ENCODE peak calls at places on chromosomes 5 and 9, in four cellular contexts. L is hepatocyte, J is H1, O is GM23248. H is an unnamed sample.
A peak's percentile ranks its signal among the peaks of the same experiment; 100 is the strongest.

GRCh38 chr9:121207371-121207940 is 5.8 kb upstream of the RAB14 start:
- DNase-seq in J (no peak), L (no peak), O (no peak), H (no peak)

GRCh38 chr5:64790210-64790609 is 21.5 kb downstream of the CWC27 start:
- DNase-seq in J (no peak), O (peak; percentile 19), L (no peak), H (peak; percentile 8)

GRCh38 chr9:134769084-134769455 is 111.5 kb upstream of the FCN2 start:
- DNase-seq in O (peak; percentile 84), L (no peak), J (no peak), H (no peak)

GRCh38 chr5:179900206-179900605 is 7.5 kb downstream of the TBC1D9B start:
- DNase-seq in J (no peak), L (no peak), O (no peak), H (no peak)

GRCh38 chr9:74497750-74498615 is 848 bp downstream of the RORB start:
- DNase-seq in O (peak; percentile 40), L (peak; percentile 29), J (peak; percentile 79), H (peak; percentile 51)

GRCh38 chr5:154646841-154647759 is 108.1 kb upstream of the LARP1 start:
- DNase-seq in J (peak; percentile 73), L (peak; percentile 93), O (peak; percentile 37), H (peak; percentile 26)

GRCh38 chr5:42579320-42579719 is 156.1 kb downstream of the GHR start:
- DNase-seq in O (peak; percentile 28), L (no peak), J (no peak), H (no peak)

GRCh38 chr5:132100672-132101261 is 27.2 kb downstream of the CSF2 start:
- DNase-seq in L (no peak), O (no peak), J (no peak), H (no peak)

GRCh38 chr5:137531266-137531665 is 32.1 kb upstream of the SPOCK1 start:
- DNase-seq in J (no peak), O (no peak), L (no peak), H (no peak)

GRCh38 chr9:89153618-89154017 is 25.0 kb downstream of the SHC3 start:
- DNase-seq in O (peak; percentile 95), L (no peak), J (no peak), H (peak; percentile 91)

GRCh38 chr9:37209431-37210386 is 89.3 kb downstream of the ZCCHC7 start:
- DNase-seq in O (peak; percentile 17), L (no peak), J (no peak), H (no peak)

DNA sequence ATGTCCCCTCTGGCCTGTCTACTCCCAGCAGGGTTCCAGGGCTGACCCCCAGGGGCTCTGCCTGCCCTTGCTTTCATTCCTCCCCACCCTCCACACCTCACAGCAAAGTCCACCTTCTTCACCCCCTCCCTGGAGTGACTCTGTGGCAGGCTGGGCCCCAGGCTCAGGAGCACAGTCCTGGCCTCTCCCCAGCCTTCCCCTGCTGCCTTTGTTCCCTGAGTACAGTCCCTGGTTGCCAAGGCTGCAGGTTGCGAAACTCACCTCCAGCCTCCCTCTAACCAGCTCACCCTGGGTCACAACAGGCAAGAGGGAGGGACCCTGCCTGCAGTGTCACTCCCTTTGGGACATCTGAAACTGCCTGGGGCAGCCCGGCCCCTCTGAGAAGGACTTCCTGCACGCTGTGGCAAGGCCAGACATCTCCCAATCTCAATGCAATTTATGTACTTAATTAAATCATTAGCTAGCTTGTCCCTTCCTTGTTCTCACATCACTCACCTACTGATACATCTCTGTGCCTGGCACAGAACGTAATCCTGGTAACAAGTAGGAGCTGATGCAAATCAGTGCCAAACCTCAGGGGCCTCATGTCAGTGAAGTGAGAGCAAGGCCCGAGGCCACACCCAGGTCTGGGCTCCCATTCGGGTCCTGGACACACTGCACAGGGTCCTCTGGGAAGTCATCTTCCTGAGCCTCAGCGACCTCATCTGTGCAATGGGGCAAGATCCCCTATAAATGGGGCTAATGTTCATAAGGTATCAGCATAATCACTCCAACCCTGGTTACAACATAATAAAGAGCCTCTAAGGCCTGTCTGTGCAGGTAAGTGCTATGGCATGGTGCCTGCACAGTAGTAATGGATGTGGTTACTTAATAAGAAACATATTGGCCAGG is 27.3 kb upstream of the TRIM14 start:
- DNase-seq in O (peak; percentile 67), L (peak; percentile 88), J (no peak), H (no peak)
- TF ChIP-seq EZH2 in O (no peak), L (no peak), J (no peak), H (no peak)

GRCh38 chr9:86246752-86247161 is 12.7 kb downstream of the C9orf153 start:
- DNase-seq in L (no peak), O (no peak), J (no peak), H (no peak)
- H2AFZ ChIP-seq in L (no peak overlapping the region), O (no peak overlapping the region), J (peak overlapping the region; percentile 74), H (peak overlapping the region; percentile 32)

DNA sequence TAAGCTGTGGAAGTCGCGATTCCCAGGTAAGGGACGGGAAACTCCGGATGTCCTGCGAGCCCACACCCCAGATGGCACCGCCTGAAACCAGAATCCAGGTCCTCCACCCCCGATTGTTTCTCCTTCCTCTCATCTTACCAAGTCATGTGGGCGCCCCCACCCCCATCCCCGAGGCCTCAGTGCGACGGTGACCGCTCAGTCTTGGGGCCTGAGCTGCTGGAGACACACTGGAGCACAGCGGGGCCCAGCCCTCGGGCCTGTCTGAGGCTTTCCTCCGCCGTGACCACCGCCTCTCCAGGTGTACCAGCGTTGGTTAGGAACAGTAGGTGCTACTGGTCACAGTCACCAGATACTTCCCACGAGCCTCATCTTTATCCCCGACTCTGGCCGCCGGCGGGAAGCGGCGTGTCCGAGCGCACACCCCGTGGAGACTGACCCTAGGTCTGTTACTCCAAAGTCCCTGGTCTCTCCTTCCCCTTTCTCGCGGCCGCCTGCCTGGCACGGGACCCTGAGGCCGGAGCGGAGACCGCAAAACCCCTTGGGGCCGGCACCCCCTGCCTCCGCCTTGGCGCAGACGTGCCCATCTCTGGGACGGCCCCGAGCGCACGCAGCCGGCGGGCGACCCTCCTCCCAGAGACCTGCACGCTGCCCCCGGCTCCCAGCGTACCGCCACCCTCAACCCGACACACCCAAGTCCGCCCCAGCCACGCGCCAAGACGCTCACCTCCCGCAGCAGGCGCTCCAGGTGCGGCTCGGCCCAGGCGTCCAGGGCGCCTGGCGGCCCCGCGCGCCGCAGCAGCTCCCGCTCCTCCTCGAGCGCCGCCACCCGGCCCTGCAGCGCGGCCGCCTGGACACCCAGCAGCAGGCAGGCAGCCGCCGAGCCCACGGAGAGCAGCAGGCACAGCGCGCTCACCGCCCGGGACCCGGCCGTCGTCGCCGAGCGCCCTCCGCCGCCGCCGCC is 733 bp downstream of the COL23A1 start:
- DNase-seq in O (peak; percentile 61), J (peak; percentile 58), L (peak; percentile 80), H (peak; percentile 18)
- TF ChIP-seq EZH2 in O (no peak), J (peak; percentile 66), L (peak; percentile 13), H (peak; percentile 67)

DNA sequence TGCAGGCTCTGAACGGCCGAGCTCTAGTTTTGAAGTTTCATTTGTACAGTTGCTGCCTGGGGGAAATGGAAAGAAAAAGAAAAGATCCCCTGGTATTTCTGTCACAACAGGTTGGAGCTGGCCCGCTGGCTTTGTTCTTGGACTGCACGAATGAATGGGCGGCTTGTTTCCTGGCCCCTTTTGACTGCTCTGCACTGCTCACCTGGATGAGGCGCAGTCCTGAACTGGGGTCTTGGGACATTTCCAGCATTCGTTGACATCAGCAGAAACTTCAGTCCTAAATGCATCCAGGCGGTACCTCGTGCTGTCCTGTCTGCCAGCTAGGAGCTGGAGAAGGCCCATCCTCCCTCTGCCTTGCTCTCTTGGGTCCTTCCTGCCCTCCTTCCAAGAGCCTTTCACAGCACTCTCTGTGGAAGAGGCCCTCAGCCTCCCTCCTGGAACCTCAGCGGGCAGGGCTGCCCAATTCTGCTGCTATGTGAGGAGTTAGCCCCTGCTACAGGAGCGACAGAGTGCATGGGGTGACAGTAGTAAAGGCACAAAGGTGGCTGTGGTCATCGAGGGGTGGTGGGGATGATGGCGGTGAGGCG is 189.2 kb downstream of the FSTL4 start:
- DNase-seq in L (no peak), O (no peak), J (no peak), H (no peak)
- H2AFZ ChIP-seq in L (no peak overlapping the region), O (no peak overlapping the region), J (no peak overlapping the region), H (no peak overlapping the region)

DNA sequence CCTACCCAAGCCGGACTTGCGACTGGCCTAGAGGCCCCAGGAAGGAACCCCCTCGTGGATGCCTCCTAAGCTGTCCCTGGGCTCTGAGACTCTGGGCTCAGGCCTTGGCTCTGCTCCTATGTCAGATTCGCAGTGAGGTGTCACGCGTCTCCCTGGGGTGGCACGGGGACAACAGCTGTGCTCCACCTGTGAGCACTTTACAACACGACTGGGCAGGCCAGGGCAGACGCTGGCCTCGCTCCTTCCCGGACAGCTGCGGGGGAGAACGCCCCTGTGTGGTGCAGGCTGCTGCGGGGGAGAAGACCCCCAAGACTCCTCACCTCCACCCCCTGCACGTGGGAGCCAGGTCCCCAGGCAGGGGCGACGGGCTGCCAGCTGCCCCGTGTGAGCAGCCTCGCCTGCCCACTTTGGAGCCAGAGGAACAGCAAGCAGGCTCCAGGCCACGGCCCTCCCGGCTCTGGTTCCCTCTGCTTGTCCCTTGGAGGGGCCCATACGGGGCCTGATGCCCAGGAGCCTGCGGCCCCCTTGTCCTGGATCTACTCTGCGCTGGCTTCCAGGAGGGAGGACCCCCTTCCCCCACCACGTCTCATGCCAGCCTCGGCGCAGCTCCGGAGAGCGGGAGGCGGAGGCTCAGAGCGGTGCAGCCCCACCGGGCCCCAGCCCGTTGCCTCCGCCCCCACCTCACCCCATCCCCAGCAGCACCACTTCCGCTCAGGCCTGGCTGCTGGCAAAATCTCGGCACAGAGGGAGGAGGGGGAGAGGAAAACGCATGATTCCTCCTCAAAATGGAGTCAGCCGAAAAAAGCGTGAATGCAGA is 36.0 kb downstream of the SARDH start:
- DNase-seq in L (peak; percentile 59), J (no peak), O (no peak), H (peak; percentile 15)
- TF ChIP-seq EZH2 in L (no peak), J (no peak), O (no peak), H (no peak)